ENCODE peak calls at places on chromosome 6, in four cellular contexts. One of them, this sample, is unnamed.
A peak's percentile ranks its signal among the peaks of the same experiment; 100 is the strongest.

GRCh38 chr6:85008311-85009015 is 244.1 kb upstream of the TBX18 start:
- DNase-seq in lung: no peak
- DNase-seq in HL-60: no peak
- DNase-seq in MM.1S: no peak
- DNase-seq in this sample: no peak

GRCh38 chr6:16414205-16414604 is 175.8 kb downstream of the GMPR start:
- DNase-seq in MM.1S: no peak
- DNase-seq in HL-60: no peak
- DNase-seq in lung: no peak
- DNase-seq in this sample: no peak

GRCh38 chr6:152642578-152643375 is 5.6 kb upstream of the SYNE1 start:
- DNase-seq in MM.1S: peak; percentile 69
- DNase-seq in HL-60: peak; percentile 70
- DNase-seq in lung: peak; percentile 74
- DNase-seq in this sample: peak; percentile 67

GRCh38 chr6:3210024-3210610 is 17.3 kb downstream of the TUBB2B start:
- DNase-seq in lung: no peak
- DNase-seq in MM.1S: no peak
- DNase-seq in HL-60: no peak
- DNase-seq in this sample: no peak

GRCh38 chr6:136608991-136609390 is 58.8 kb upstream of the MAP7 start:
- DNase-seq in MM.1S: no peak
- DNase-seq in HL-60: no peak
- DNase-seq in lung: no peak
- DNase-seq in this sample: no peak

GRCh38 chr6:73418081-73418741 is 23.6 kb downstream of the DDX43 start:
- DNase-seq in HL-60: no peak
- DNase-seq in lung: no peak
- DNase-seq in MM.1S: no peak
- DNase-seq in this sample: no peak

GRCh38 chr6:75094614-75095321 is 111.1 kb downstream of the COL12A1 start:
- DNase-seq in HL-60: no peak
- DNase-seq in MM.1S: no peak
- DNase-seq in lung: no peak
- DNase-seq in this sample: no peak

GRCh38 chr6:121867095-121867494 is 431.6 kb downstream of the GJA1 start:
- DNase-seq in lung: no peak
- DNase-seq in HL-60: no peak
- DNase-seq in MM.1S: no peak
- DNase-seq in this sample: peak; percentile 23

GRCh38 chr6:20137837-20138236 is 74.4 kb downstream of the MBOAT1 start:
- DNase-seq in MM.1S: no peak
- DNase-seq in HL-60: no peak
- DNase-seq in lung: no peak
- DNase-seq in this sample: no peak

GRCh38 chr6:127547909-127548649 is 28.9 kb upstream of the C6orf58 start:
- DNase-seq in lung: no peak
- DNase-seq in HL-60: no peak
- DNase-seq in MM.1S: no peak
- DNase-seq in this sample: no peak

GRCh38 chr6:100232791-100233573 is 231.7 kb downstream of the SIM1 start:
- DNase-seq in HL-60: no peak
- DNase-seq in MM.1S: no peak
- DNase-seq in lung: no peak
- DNase-seq in this sample: no peak

GRCh38 chr6:1424306-1424927 is 35.0 kb downstream of the FOXF2 start:
- DNase-seq in HL-60: peak; percentile 47
- DNase-seq in MM.1S: peak; percentile 56
- DNase-seq in lung: peak; percentile 64
- DNase-seq in this sample: peak; percentile 54

GRCh38 chr6:44733868-44734267 is 346.4 kb downstream of the CDC5L start:
- DNase-seq in HL-60: no peak
- DNase-seq in lung: peak; percentile 42
- DNase-seq in MM.1S: no peak
- DNase-seq in this sample: peak; percentile 36

GRCh38 chr6:91626935-91627334 is 1040.1 kb upstream of the MAP3K7 start:
- DNase-seq in MM.1S: no peak
- DNase-seq in lung: no peak
- DNase-seq in HL-60: no peak
- DNase-seq in this sample: no peak

GRCh38 chr6:90333928-90334327 is 37.3 kb upstream of the BACH2 start:
- DNase-seq in HL-60: no peak
- DNase-seq in lung: no peak
- DNase-seq in MM.1S: no peak
- DNase-seq in this sample: no peak

GRCh38 chr6:90326404-90327057 is 29.9 kb upstream of the BACH2 start:
- DNase-seq in MM.1S: no peak
- DNase-seq in lung: no peak
- DNase-seq in HL-60: no peak
- DNase-seq in this sample: no peak

GRCh38 chr6:90328004-90328403 is 31.4 kb upstream of the BACH2 start:
- DNase-seq in HL-60: no peak
- DNase-seq in MM.1S: no peak
- DNase-seq in lung: no peak
- DNase-seq in this sample: no peak

GRCh38 chr6:90329397-90330077 is 32.9 kb upstream of the BACH2 start:
- DNase-seq in HL-60: no peak
- DNase-seq in MM.1S: no peak
- DNase-seq in lung: no peak
- DNase-seq in this sample: no peak
- TF ChIP-seq CTCF in HL-60: no peak
- TF ChIP-seq CTCF in MM.1S: no peak
- TF ChIP-seq CTCF in lung: no peak
- TF ChIP-seq CTCF in this sample: no peak

GRCh38 chr6:14131579-14131978 is 14.0 kb downstream of the CD83 start:
- DNase-seq in lung: no peak
- DNase-seq in HL-60: no peak
- DNase-seq in MM.1S: no peak
- DNase-seq in this sample: no peak

GRCh38 chr6:14130431-14131075 is 13.0 kb downstream of the CD83 start:
- DNase-seq in HL-60: no peak
- DNase-seq in MM.1S: no peak
- DNase-seq in lung: no peak
- DNase-seq in this sample: peak; percentile 10

GRCh38 chr6:14132244-14133220 is 15.0 kb downstream of the CD83 start:
- DNase-seq in HL-60: no peak
- DNase-seq in MM.1S: no peak
- DNase-seq in lung: no peak
- DNase-seq in this sample: no peak

GRCh38 chr6:14128017-14128416 is 10.4 kb downstream of the CD83 start:
- DNase-seq in MM.1S: no peak
- DNase-seq in HL-60: no peak
- DNase-seq in lung: no peak
- DNase-seq in this sample: no peak

GRCh38 chr6:14129572-14129971 is 12.0 kb downstream of the CD83 start:
- DNase-seq in MM.1S: peak; percentile 42
- DNase-seq in HL-60: peak; percentile 53
- DNase-seq in lung: peak; percentile 36
- DNase-seq in this sample: peak; percentile 61
- TF ChIP-seq CTCF in MM.1S: peak; percentile 56
- TF ChIP-seq CTCF in HL-60: peak; percentile 11
- TF ChIP-seq CTCF in lung: peak; percentile 13
- TF ChIP-seq CTCF in this sample: peak; percentile 84

GRCh38 chr6:28136585-28137457 is 4.9 kb upstream of the ZKSCAN8 start:
- DNase-seq in lung: peak; percentile 92
- DNase-seq in MM.1S: peak; percentile 86
- DNase-seq in HL-60: peak; percentile 92
- DNase-seq in this sample: peak; percentile 92

GRCh38 chr6:28137458-28138020 is 4.1 kb upstream of the ZKSCAN8 start:
- DNase-seq in HL-60: peak; percentile 45
- DNase-seq in MM.1S: peak; percentile 20
- DNase-seq in lung: no peak
- DNase-seq in this sample: no peak

GRCh38 chr6:28134716-28135115 is 7.0 kb upstream of the ZKSCAN8 start:
- DNase-seq in MM.1S: no peak
- DNase-seq in HL-60: peak; percentile 28
- DNase-seq in lung: no peak
- DNase-seq in this sample: no peak

GRCh38 chr6:28135393-28135792 is 6.3 kb upstream of the ZKSCAN8 start:
- DNase-seq in MM.1S: no peak
- DNase-seq in lung: no peak
- DNase-seq in HL-60: peak; percentile 52
- DNase-seq in this sample: no peak

DNA sequence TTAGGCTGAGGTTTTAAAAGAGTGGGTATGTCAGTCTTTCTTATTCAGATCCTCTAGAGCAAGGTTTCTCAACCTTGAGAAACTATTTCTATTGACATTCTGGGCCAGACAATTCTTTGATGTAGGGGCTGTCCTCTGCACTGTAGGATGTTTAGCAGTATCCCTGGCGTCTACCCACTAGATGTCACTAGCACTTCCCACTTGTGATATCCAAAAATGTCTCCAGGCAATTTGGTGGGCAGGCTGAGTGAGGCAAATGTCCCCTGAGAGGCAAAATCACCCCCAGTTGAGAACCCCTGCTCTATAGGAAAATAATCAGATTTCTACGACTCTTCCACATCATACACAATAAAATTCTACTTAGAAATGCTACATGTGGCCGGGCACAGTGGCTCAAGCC is 7.7 kb upstream of the ZKSCAN8 start:
- DNase-seq in lung: no peak
- DNase-seq in MM.1S: peak; percentile 38
- DNase-seq in HL-60: peak; percentile 48
- DNase-seq in this sample: no peak
- TF ChIP-seq CTCF in lung: no peak
- TF ChIP-seq CTCF in MM.1S: peak; percentile 46
- TF ChIP-seq CTCF in HL-60: peak; percentile 25
- TF ChIP-seq CTCF in this sample: no peak

DNA sequence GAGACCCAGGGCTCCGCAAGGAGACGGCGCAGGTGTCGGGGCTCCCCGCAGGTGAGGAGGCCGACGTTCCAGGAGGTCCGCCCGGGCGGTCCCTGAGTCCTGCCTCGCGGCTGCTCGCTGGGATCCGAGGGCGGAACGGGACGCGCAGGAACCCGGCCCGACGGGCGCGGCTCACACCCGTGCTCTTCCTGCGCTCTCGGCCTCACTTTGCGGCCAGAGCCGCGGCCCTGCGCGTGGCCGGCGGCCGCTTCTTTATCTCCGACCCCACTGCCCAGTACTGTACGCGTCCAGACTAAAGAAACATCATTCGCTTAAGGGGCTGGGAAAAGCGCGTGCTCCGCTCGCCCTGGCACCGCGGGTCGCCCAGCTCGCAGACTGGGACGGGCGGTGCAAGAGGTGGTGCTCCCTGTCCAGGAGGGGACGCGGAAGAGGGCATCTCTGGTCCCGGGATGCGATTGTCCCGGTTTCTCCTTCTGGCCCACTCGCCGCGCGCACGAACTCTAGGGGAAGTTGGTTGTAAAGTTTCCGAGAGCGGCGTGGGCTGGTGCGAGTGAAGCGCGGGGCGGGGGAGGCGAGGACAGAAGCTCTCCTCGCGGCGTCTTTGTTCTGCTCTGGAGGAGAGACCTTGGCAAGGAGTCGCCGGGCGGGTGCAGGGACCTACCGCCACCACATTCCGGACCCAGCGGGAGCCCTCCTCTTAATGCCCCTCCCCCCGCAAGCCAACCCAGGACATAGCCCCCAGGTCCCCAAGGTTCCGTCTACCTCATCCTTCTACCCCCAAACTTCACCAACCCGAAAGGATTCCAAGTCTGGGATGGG is 70.9 kb downstream of the SOX4 start:
- DNase-seq in HL-60: peak; percentile 4
- DNase-seq in MM.1S: no peak
- DNase-seq in lung: no peak
- DNase-seq in this sample: peak; percentile 12
- TF ChIP-seq CTCF in HL-60: no peak
- TF ChIP-seq CTCF in MM.1S: no peak
- TF ChIP-seq CTCF in lung: no peak
- TF ChIP-seq CTCF in this sample: no peak

GRCh38 chr6:10382322-10382721 is 32.6 kb downstream of the TFAP2A start:
- DNase-seq in lung: no peak
- DNase-seq in MM.1S: no peak
- DNase-seq in HL-60: no peak
- DNase-seq in this sample: no peak

GRCh38 chr6:10381830-10382208 is 33.1 kb downstream of the TFAP2A start:
- DNase-seq in MM.1S: no peak
- DNase-seq in HL-60: no peak
- DNase-seq in lung: no peak
- DNase-seq in this sample: no peak

GRCh38 chr6:10382728-10383127 is 32.1 kb downstream of the TFAP2A start:
- DNase-seq in lung: no peak
- DNase-seq in MM.1S: no peak
- DNase-seq in HL-60: no peak
- DNase-seq in this sample: no peak

GRCh38 chr6:10383312-10384063 is 31.4 kb downstream of the TFAP2A start:
- DNase-seq in MM.1S: peak; percentile 30
- DNase-seq in HL-60: no peak
- DNase-seq in lung: no peak
- DNase-seq in this sample: no peak

GRCh38 chr6:10381133-10381829 is 33.6 kb downstream of the TFAP2A start:
- DNase-seq in lung: no peak
- DNase-seq in MM.1S: no peak
- DNase-seq in HL-60: peak; percentile 19
- DNase-seq in this sample: no peak
- TF ChIP-seq CTCF in lung: no peak
- TF ChIP-seq CTCF in MM.1S: no peak
- TF ChIP-seq CTCF in HL-60: no peak
- TF ChIP-seq CTCF in this sample: no peak

GRCh38 chr6:113982055-113982550 is 11.2 kb upstream of the HDAC2 start:
- DNase-seq in lung: no peak
- DNase-seq in MM.1S: no peak
- DNase-seq in HL-60: no peak
- DNase-seq in this sample: no peak

GRCh38 chr6:113976806-113977205 is 5.9 kb upstream of the HDAC2 start:
- DNase-seq in lung: no peak
- DNase-seq in HL-60: no peak
- DNase-seq in MM.1S: no peak
- DNase-seq in this sample: no peak

GRCh38 chr6:113978084-113978675 is 7.2 kb upstream of the HDAC2 start:
- DNase-seq in HL-60: no peak
- DNase-seq in MM.1S: no peak
- DNase-seq in lung: no peak
- DNase-seq in this sample: no peak

GRCh38 chr6:113979930-113980329 is 9.0 kb upstream of the HDAC2 start:
- DNase-seq in HL-60: peak; percentile 20
- DNase-seq in lung: no peak
- DNase-seq in MM.1S: no peak
- DNase-seq in this sample: no peak

DNA sequence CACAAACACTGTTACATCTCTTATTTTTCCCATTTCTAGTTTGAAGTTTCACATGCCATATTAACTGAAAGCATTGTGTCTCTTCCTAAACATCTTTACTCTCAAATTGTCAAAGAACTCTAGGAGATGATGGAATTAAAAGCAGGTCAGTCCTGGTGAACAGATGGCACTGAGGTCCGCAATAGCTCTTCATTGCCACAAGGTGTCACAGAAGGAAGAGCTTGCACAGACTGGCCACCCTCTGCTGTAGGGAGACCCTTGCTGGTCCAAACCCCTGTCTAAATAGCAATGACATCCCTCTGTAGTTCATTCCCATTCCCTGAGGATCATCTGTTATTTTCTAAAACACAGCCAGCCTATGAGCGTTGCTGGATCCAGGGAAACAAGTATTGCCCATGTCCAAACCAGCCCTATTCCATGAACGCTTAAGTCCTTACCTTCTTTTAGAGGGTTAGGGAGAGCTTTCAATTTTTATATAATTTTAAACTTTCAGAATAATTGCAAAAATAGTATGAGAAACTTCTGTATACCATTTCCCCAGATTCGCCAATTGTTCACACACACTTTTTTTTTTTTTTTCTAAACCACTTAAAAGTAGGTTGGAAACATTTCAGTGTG is 10.1 kb upstream of the HDAC2 start:
- DNase-seq in MM.1S: peak; percentile 30
- DNase-seq in lung: no peak
- DNase-seq in HL-60: peak; percentile 27
- DNase-seq in this sample: no peak
- TF ChIP-seq CTCF in MM.1S: peak; percentile 55
- TF ChIP-seq CTCF in lung: no peak
- TF ChIP-seq CTCF in HL-60: peak; percentile 8
- TF ChIP-seq CTCF in this sample: peak; percentile 49

This sample was measured in thyroid gland.